ENCODE peak calls at places on chromosomes 3 and 15, in four cellular contexts. B, U, L and G are unnamed samples.

GRCh38 chr3:63654246-63654645 is 1.8 kb downstream of the SNTN start:
- DNase-seq in U (no peak), B (no peak), L (no peak), G (no peak)

GRCh38 chr3:61560452-61561373 is 658 bp upstream of the PTPRG start:
- DNase-seq in B (peak; percentile 68), L (peak; percentile 69), U (no peak), G (peak; percentile 81)

GRCh38 chr3:170387952-170388351 is 30.4 kb downstream of the SKIL start:
- DNase-seq in U (no peak), L (no peak), B (no peak), G (no peak)

GRCh38 chr15:43277901-43278300 is 11.2 kb upstream of the TGM5 start:
- DNase-seq in B (no peak), L (no peak), U (no peak), G (no peak)

GRCh38 chr3:139830817-139831216 is 104.2 kb upstream of the CLSTN2 start:
- DNase-seq in B (peak; percentile 76), L (no peak), U (no peak), G (peak; percentile 14)

GRCh38 chr3:143601738-143602480 is 246.4 kb downstream of the SLC9A9 start:
- DNase-seq in B (no peak), L (no peak), U (peak; percentile 19), G (no peak)

GRCh38 chr3:171309906-171310359 is 150.3 kb downstream of the TNIK start:
- DNase-seq in U (peak; percentile 40), L (no peak), B (no peak), G (no peak)

GRCh38 chr3:194006-194405 is 2.6 kb upstream of the CHL1 start:
- DNase-seq in B (no peak), U (no peak), L (no peak), G (no peak)

GRCh38 chr3:177337548-177338331 is 140.5 kb upstream of the TBL1XR1 start:
- DNase-seq in B (no peak), U (no peak), L (no peak), G (no peak)

GRCh38 chr3:16254933-16255725 is 9.6 kb downstream of the DPH3 start:
- DNase-seq in B (no peak), U (no peak), L (no peak), G (no peak)

GRCh38 chr15:64916365-64916764 is 4.7 kb downstream of the ANKDD1A start:
- DNase-seq in B (peak; percentile 4), L (no peak), U (no peak), G (no peak)

GRCh38 chr15:90062023-90062728 is 40.1 kb downstream of the IDH2 start:
- DNase-seq in U (peak; percentile 93), B (no peak), L (peak; percentile 77), G (peak; percentile 81)

GRCh38 chr15:27648359-27648758 is 450.8 kb downstream of the OCA2 start:
- DNase-seq in U (no peak), L (no peak), B (peak; percentile 25), G (no peak)

GRCh38 chr3:140023616-140024530 is 88.9 kb downstream of the CLSTN2 start:
- DNase-seq in L (no peak), B (no peak), U (no peak), G (no peak)

GRCh38 chr15:22949074-22949547 is 31.1 kb downstream of the CYFIP1 start:
- DNase-seq in B (peak; percentile 92), L (peak; percentile 47), U (peak; percentile 70), G (peak; percentile 39)

GRCh38 chr15:88649286-88649733 is 10.5 kb downstream of the ISG20 start:
- DNase-seq in B (peak; percentile 43), U (no peak), L (no peak), G (no peak)

GRCh38 chr15:72784233-72784876 is 797 bp upstream of the ADPGK start:
- DNase-seq in L (no peak), B (peak; percentile 64), U (peak; percentile 80), G (no peak)

GRCh38 chr3:141656771-141657170 is 81.3 kb upstream of the RNF7 start:
- DNase-seq in U (peak; percentile 52), L (no peak), B (no peak), G (no peak)

GRCh38 chr3:88031543-88032148 is 27.2 kb downstream of the CGGBP1 start:
- DNase-seq in B (no peak), L (no peak), U (peak; percentile 18), G (no peak)

GRCh38 chr15:70582143-70582945 is 181.0 kb downstream of the UACA start:
- DNase-seq in L (no peak), U (no peak), B (no peak), G (no peak)

GRCh38 chr3:133054572-133054971 is 16.4 kb downstream of the TMEM108 start:
- DNase-seq in B (no peak), U (no peak), L (no peak), G (no peak)

GRCh38 chr15:57205027-57205855 is 171.1 kb upstream of the CGNL1 start:
- DNase-seq in L (no peak), B (no peak), U (no peak), G (no peak)

GRCh38 chr3:181487236-181487978 is 224.3 kb upstream of the SOX2 start:
- DNase-seq in U (no peak), L (no peak), B (no peak), G (no peak)

GRCh38 chr15:39579487-39580116 is 1.3 kb upstream of the THBS1 start:
- DNase-seq in B (no peak), U (no peak), L (peak; percentile 90), G (peak; percentile 85)

GRCh38 chr15:45378913-45379262 is 544 bp upstream of the GATM start:
- DNase-seq in L (no peak), B (no peak), U (no peak), G (no peak)

GRCh38 chr3:141663993-141664392 is 74.1 kb upstream of the RNF7 start:
- DNase-seq in U (no peak), L (no peak), B (no peak), G (no peak)

GRCh38 chr3:179018808-179019207 is 52.8 kb downstream of the ZMAT3 start:
- DNase-seq in U (no peak), B (no peak), L (no peak), G (no peak)

DNA sequence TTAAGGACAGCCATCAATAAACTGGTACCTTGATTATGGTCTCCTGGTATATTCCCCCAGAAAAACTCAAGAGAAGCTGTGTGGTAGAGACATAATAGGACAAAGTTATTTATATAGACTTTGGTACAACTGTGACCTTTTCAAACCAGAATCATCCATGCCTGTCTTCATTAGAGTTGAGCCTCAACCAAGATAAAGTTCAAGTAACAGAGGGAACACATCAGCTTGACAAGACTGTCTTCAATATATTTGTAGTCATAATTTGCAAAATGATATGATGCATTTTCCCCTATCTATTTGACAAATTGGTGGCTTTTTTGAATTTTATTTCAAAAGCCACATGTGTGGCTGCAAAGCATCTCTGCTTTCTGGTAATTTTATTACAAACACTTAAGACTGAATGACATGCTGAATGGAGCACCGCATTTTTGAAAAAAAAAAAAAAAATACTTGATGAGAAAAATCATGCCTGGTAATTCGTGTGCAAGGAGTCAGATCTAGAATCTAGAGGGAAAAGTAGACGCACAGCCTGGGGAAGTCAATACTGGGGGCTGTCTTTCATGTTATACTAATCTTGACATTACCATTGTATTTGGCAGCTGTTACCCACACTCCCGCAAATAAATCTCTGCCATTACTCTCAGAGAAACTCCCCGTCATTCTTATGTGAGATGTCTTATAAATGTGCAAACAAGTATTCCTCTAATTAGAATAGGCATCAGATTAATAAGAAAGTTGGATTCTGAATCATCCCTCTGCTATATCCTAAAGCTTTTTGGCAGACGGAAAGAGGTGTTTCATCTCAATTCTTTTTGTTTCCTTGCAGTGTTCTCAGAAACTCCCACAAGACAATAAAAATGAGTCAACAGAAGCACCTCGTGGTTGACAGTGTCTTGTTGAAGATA is 554.8 kb upstream of the CBLB start:
- DNase-seq in U (no peak), B (no peak), L (no peak), G (no peak)
- TF ChIP-seq TEAD4 in U (no peak), B (no peak), L (no peak), G (no peak)

GRCh38 chr15:61444585-61444984 is 215.5 kb upstream of the RORA start:
- DNase-seq in B (no peak), L (no peak), U (no peak), G (no peak)

GRCh38 chr15:61441901-61442300 is 212.8 kb upstream of the RORA start:
- DNase-seq in L (no peak), U (no peak), B (no peak), G (no peak)
- TF ChIP-seq TEAD4 in L (no peak), U (no peak), B (no peak), G (no peak)

DNA sequence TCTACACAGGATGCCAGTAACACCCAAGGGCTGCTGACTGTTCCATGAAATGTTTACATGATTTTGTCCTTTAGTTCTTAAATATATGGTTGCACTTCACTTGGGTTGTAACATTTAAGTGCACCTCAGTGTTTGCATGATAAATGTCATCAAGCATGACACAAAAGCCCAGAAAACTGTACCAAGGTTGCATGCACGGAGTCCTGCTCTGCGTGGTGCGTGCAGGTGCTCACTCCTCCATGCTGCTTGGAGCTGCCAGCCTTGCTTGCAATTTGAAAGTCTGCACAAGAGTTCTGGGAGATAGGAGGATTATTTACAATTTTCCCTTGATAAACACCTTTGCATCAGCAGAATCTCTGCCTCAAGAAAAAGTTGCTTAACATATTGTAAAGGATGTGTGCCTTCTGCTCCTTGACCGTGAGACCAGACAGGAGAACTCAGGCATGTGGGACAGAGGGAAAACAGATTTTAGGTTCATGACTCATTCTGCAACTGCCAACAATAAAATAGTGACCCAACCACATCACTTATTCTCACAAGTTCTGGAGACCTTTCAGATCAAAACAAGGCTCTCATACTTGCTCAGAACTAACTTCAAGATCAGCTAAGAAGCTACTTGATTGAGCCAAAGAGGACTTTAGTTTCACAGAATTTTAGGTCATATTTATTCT is 128.3 kb upstream of the ZBED2 start:
- DNase-seq in B (no peak), L (no peak), U (no peak), G (no peak)
- TF ChIP-seq TEAD4 in B (no peak), L (no peak), U (no peak), G (no peak)

GRCh38 chr15:55266547-55266946 is 23.1 kb downstream of the RAB27A start:
- DNase-seq in B (no peak), L (no peak), U (no peak), G (no peak)
- TF ChIP-seq TEAD4 in B (no peak), L (no peak), U (no peak), G (no peak)

GRCh38 chr15:68303560-68304436 is 26.3 kb downstream of the FEM1B start:
- DNase-seq in U (no peak), L (no peak), B (no peak), G (no peak)
- TF ChIP-seq TEAD4 in U (no peak), L (no peak), B (no peak), G (no peak)

GRCh38 chr3:192841428-192841827 is 76.2 kb downstream of the MB21D2 start:
- DNase-seq in B (no peak), L (no peak), U (no peak), G (no peak)
- TF ChIP-seq TEAD4 in B (no peak), L (no peak), U (no peak), G (no peak)

GRCh38 chr3:39910828-39911464 is 101.5 kb downstream of the MYRIP start:
- DNase-seq in U (no peak), L (no peak), B (no peak), G (no peak)
- TF ChIP-seq TEAD4 in U (no peak), L (no peak), B (no peak), G (no peak)